ENCODE peak calls at places on chromosome X, in six cellular contexts. One of them, this sample, is unnamed.

GRCh38 chrX:148412006-148412405 is 88.4 kb upstream of the AFF2 start:
- DNase-seq in psoas muscle: no peak
- DNase-seq in tibial artery: no peak
- DNase-seq in tibial nerve: no peak
- DNase-seq in CD8-positive, alpha-beta T cell: no peak
- DNase-seq in cardiac muscle cell: no peak
- DNase-seq in this sample: no peak

GRCh38 chrX:69116077-69116476 is 49.2 kb downstream of the PJA1 start:
- DNase-seq in psoas muscle: no peak
- DNase-seq in tibial artery: no peak
- DNase-seq in tibial nerve: no peak
- DNase-seq in CD8-positive, alpha-beta T cell: no peak
- DNase-seq in cardiac muscle cell: no peak
- DNase-seq in this sample: no peak

GRCh38 chrX:129655547-129656248 is 942 bp upstream of the APLN start:
- DNase-seq in psoas muscle: no peak
- DNase-seq in tibial artery: no peak
- DNase-seq in tibial nerve: no peak
- DNase-seq in CD8-positive, alpha-beta T cell: no peak
- DNase-seq in cardiac muscle cell: no peak
- DNase-seq in this sample: no peak

GRCh38 chrX:8815460-8816065 is 14.4 kb upstream of the FAM9A start:
- DNase-seq in psoas muscle: no peak
- DNase-seq in tibial artery: no peak
- DNase-seq in tibial nerve: no peak
- DNase-seq in CD8-positive, alpha-beta T cell: no peak
- DNase-seq in cardiac muscle cell: peak; percentile 54
- DNase-seq in this sample: no peak

GRCh38 chrX:47958943-47959342 is 44.8 kb downstream of the ZNF182 start:
- DNase-seq in psoas muscle: no peak
- DNase-seq in tibial artery: no peak
- DNase-seq in tibial nerve: no peak
- DNase-seq in CD8-positive, alpha-beta T cell: no peak
- DNase-seq in cardiac muscle cell: peak; percentile 26
- DNase-seq in this sample: no peak

GRCh38 chrX:78800114-78800513 is 52.6 kb downstream of the LPAR4 start:
- DNase-seq in psoas muscle: no peak
- DNase-seq in tibial artery: no peak
- DNase-seq in tibial nerve: no peak
- DNase-seq in CD8-positive, alpha-beta T cell: no peak
- DNase-seq in cardiac muscle cell: no peak
- DNase-seq in this sample: no peak

GRCh38 chrX:76183289-76184057 is 10.6 kb downstream of the PBDC1 start:
- DNase-seq in psoas muscle: no peak
- DNase-seq in tibial artery: no peak
- DNase-seq in tibial nerve: no peak
- DNase-seq in CD8-positive, alpha-beta T cell: no peak
- DNase-seq in cardiac muscle cell: peak; percentile 67
- DNase-seq in this sample: no peak

GRCh38 chrX:145178268-145178667 is 69.0 kb upstream of the SPANXN1 start:
- DNase-seq in psoas muscle: no peak
- DNase-seq in tibial artery: no peak
- DNase-seq in tibial nerve: no peak
- DNase-seq in CD8-positive, alpha-beta T cell: no peak
- DNase-seq in cardiac muscle cell: no peak
- DNase-seq in this sample: no peak

GRCh38 chrX:124435616-124436015 is 89.3 kb downstream of the SH2D1A start:
- DNase-seq in psoas muscle: no peak
- DNase-seq in tibial artery: no peak
- DNase-seq in tibial nerve: no peak
- DNase-seq in CD8-positive, alpha-beta T cell: no peak
- DNase-seq in cardiac muscle cell: no peak
- DNase-seq in this sample: no peak

GRCh38 chrX:36986231-36986630 is 21.9 kb upstream of the FAM47C start:
- DNase-seq in psoas muscle: no peak
- DNase-seq in tibial artery: no peak
- DNase-seq in tibial nerve: no peak
- DNase-seq in CD8-positive, alpha-beta T cell: no peak
- DNase-seq in cardiac muscle cell: no peak
- DNase-seq in this sample: no peak

GRCh38 chrX:118356154-118356701 is 10.3 kb downstream of the WDR44 start:
- DNase-seq in psoas muscle: no peak
- DNase-seq in tibial artery: no peak
- DNase-seq in tibial nerve: no peak
- DNase-seq in CD8-positive, alpha-beta T cell: no peak
- DNase-seq in cardiac muscle cell: no peak
- DNase-seq in this sample: no peak

GRCh38 chrX:131727778-131728177 is 183.9 kb downstream of the OR13H1 start:
- DNase-seq in psoas muscle: no peak
- DNase-seq in tibial artery: no peak
- DNase-seq in tibial nerve: no peak
- DNase-seq in CD8-positive, alpha-beta T cell: no peak
- DNase-seq in cardiac muscle cell: no peak
- DNase-seq in this sample: no peak

GRCh38 chrX:131724292-131724691 is 180.4 kb downstream of the OR13H1 start:
- DNase-seq in psoas muscle: no peak
- DNase-seq in tibial artery: no peak
- DNase-seq in tibial nerve: no peak
- DNase-seq in CD8-positive, alpha-beta T cell: no peak
- DNase-seq in cardiac muscle cell: no peak
- DNase-seq in this sample: no peak

GRCh38 chrX:131728295-131729145 is 184.6 kb downstream of the OR13H1 start:
- DNase-seq in psoas muscle: peak; percentile 55
- DNase-seq in tibial artery: no peak
- DNase-seq in tibial nerve: no peak
- DNase-seq in CD8-positive, alpha-beta T cell: no peak
- DNase-seq in cardiac muscle cell: no peak
- DNase-seq in this sample: peak; percentile 87

GRCh38 chrX:131725001-131725654 is 181.3 kb downstream of the OR13H1 start:
- DNase-seq in psoas muscle: no peak
- DNase-seq in tibial artery: no peak
- DNase-seq in tibial nerve: no peak
- DNase-seq in CD8-positive, alpha-beta T cell: no peak
- DNase-seq in cardiac muscle cell: no peak
- DNase-seq in this sample: no peak

DNA sequence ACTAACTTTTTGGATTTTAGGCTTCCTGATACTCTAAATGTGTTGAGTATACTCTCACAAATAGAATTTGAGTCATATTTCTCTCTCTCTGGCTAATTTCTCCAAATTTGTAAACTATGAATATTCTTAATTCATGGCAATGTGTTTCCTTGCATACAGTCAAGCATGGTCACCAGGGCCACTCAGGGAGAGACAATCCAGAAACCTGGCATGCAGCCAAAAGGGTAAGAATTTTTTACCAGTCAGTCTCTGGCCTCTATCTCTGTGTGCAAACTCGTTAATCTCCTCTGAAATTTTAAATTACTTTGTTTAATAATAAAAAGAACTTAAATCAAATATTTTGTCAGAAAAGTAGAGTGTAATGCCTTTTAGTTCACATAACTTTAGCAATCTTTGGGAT is 179.8 kb downstream of the OR13H1 start:
- DNase-seq in psoas muscle: no peak
- DNase-seq in tibial artery: no peak
- DNase-seq in tibial nerve: no peak
- DNase-seq in CD8-positive, alpha-beta T cell: no peak
- DNase-seq in cardiac muscle cell: no peak
- DNase-seq in this sample: no peak
- H3K9me3 ChIP-seq in psoas muscle: peaks cover 5% of the 10 kb centered on the region
- H3K9me3 ChIP-seq in tibial artery: no peaks in the 10 kb centered on the region
- H3K9me3 ChIP-seq in tibial nerve: peaks cover 21% of the 10 kb centered on the region
- H3K9me3 ChIP-seq in CD8-positive, alpha-beta T cell: no peaks in the 10 kb centered on the region
- H3K9me3 ChIP-seq in cardiac muscle cell: no peaks in the 10 kb centered on the region
- H3K9me3 ChIP-seq in this sample: peaks cover 1% of the 10 kb centered on the region

DNA sequence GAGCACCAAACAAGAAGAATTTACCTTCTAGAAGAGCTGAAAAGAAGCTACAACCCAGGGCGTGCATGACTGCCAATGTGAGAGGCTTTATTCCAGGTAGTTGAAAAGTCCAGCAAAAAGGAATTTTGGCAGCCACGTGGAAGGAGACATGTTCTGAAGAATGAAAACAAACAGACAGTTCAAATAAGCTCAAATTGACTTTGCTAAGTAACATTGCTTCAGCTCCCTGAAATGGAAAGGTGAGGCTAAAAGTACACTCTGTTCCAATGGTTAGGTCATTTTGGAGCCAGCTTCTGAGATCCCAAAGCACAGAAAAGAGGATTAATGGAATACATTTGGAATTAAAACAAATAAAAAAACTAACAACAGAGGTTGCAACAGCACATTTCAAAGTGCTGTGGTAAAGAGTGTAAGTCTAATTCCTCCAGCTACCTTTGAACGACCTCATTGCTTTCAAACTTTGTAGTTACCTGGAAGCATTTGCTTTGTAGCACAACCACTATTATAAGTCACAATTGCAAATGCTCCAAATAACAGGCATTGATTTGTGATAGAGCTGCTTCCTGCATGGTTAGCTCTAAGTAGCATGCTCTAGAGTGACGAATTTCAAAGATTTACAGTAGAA is 405.3 kb upstream of the EDA2R start:
- DNase-seq in psoas muscle: no peak
- DNase-seq in tibial artery: no peak
- DNase-seq in tibial nerve: no peak
- DNase-seq in CD8-positive, alpha-beta T cell: no peak
- DNase-seq in cardiac muscle cell: no peak
- DNase-seq in this sample: no peak
- H3K9me3 ChIP-seq in psoas muscle: no peaks in the 10 kb centered on the region
- H3K9me3 ChIP-seq in tibial artery: no peaks in the 10 kb centered on the region
- H3K9me3 ChIP-seq in tibial nerve: no peaks in the 10 kb centered on the region
- H3K9me3 ChIP-seq in CD8-positive, alpha-beta T cell: no peaks in the 10 kb centered on the region
- H3K9me3 ChIP-seq in cardiac muscle cell: peaks cover 2% of the 10 kb centered on the region
- H3K9me3 ChIP-seq in this sample: no peaks in the 10 kb centered on the region

GRCh38 chrX:153317996-153318722 is 3.4 kb downstream of the PNMA6F start:
- DNase-seq in psoas muscle: no peak
- DNase-seq in tibial artery: no peak
- DNase-seq in tibial nerve: no peak
- DNase-seq in CD8-positive, alpha-beta T cell: no peak
- DNase-seq in cardiac muscle cell: no peak
- DNase-seq in this sample: no peak
- H3K9me3 ChIP-seq in psoas muscle: peaks cover 2% of the 10 kb centered on the region
- H3K9me3 ChIP-seq in tibial artery: no peaks in the 10 kb centered on the region
- H3K9me3 ChIP-seq in tibial nerve: no peaks in the 10 kb centered on the region
- H3K9me3 ChIP-seq in CD8-positive, alpha-beta T cell: no peaks in the 10 kb centered on the region
- H3K9me3 ChIP-seq in cardiac muscle cell: no peaks in the 10 kb centered on the region
- H3K9me3 ChIP-seq in this sample: peaks cover 6% of the 10 kb centered on the region

GRCh38 chrX:66022742-66023725 is 16.8 kb downstream of the VSIG4 start:
- DNase-seq in psoas muscle: no peak
- DNase-seq in tibial artery: no peak
- DNase-seq in tibial nerve: no peak
- DNase-seq in CD8-positive, alpha-beta T cell: no peak
- DNase-seq in cardiac muscle cell: peak; percentile 6
- DNase-seq in this sample: no peak
- H3K9me3 ChIP-seq in psoas muscle: no peaks in the 10 kb centered on the region
- H3K9me3 ChIP-seq in tibial artery: no peaks in the 10 kb centered on the region
- H3K9me3 ChIP-seq in tibial nerve: no peaks in the 10 kb centered on the region
- H3K9me3 ChIP-seq in CD8-positive, alpha-beta T cell: no peaks in the 10 kb centered on the region
- H3K9me3 ChIP-seq in cardiac muscle cell: no peaks in the 10 kb centered on the region
- H3K9me3 ChIP-seq in this sample: no peaks in the 10 kb centered on the region

GRCh38 chrX:63050225-63050624 is 300.9 kb downstream of the SPIN4 start:
- DNase-seq in psoas muscle: no peak
- DNase-seq in tibial artery: no peak
- DNase-seq in tibial nerve: no peak
- DNase-seq in CD8-positive, alpha-beta T cell: no peak
- DNase-seq in cardiac muscle cell: no peak
- DNase-seq in this sample: no peak
- H3K9me3 ChIP-seq in psoas muscle: no peaks in the 10 kb centered on the region
- H3K9me3 ChIP-seq in tibial artery: no peaks in the 10 kb centered on the region
- H3K9me3 ChIP-seq in tibial nerve: no peaks in the 10 kb centered on the region
- H3K9me3 ChIP-seq in CD8-positive, alpha-beta T cell: no peaks in the 10 kb centered on the region
- H3K9me3 ChIP-seq in cardiac muscle cell: no peaks in the 10 kb centered on the region
- H3K9me3 ChIP-seq in this sample: no peaks in the 10 kb centered on the region

GRCh38 chrX:54842638-54843037 is 35.1 kb downstream of the MAGED2 start:
- DNase-seq in psoas muscle: no peak
- DNase-seq in tibial artery: no peak
- DNase-seq in tibial nerve: no peak
- DNase-seq in CD8-positive, alpha-beta T cell: no peak
- DNase-seq in cardiac muscle cell: no peak
- DNase-seq in this sample: no peak

GRCh38 chrX:54838583-54838982 is 31.0 kb downstream of the MAGED2 start:
- DNase-seq in psoas muscle: no peak
- DNase-seq in tibial artery: no peak
- DNase-seq in tibial nerve: no peak
- DNase-seq in CD8-positive, alpha-beta T cell: no peak
- DNase-seq in cardiac muscle cell: no peak
- DNase-seq in this sample: no peak

GRCh38 chrX:54843050-54843449 is 35.5 kb downstream of the MAGED2 start:
- DNase-seq in psoas muscle: no peak
- DNase-seq in tibial artery: no peak
- DNase-seq in tibial nerve: no peak
- DNase-seq in CD8-positive, alpha-beta T cell: no peak
- DNase-seq in cardiac muscle cell: no peak
- DNase-seq in this sample: no peak
- H3K9me3 ChIP-seq in psoas muscle: no peaks in the 10 kb centered on the region
- H3K9me3 ChIP-seq in tibial artery: no peaks in the 10 kb centered on the region
- H3K9me3 ChIP-seq in tibial nerve: no peaks in the 10 kb centered on the region
- H3K9me3 ChIP-seq in CD8-positive, alpha-beta T cell: no peaks in the 10 kb centered on the region
- H3K9me3 ChIP-seq in cardiac muscle cell: no peaks in the 10 kb centered on the region
- H3K9me3 ChIP-seq in this sample: no peaks in the 10 kb centered on the region

GRCh38 chrX:135740683-135741149 is 27.3 kb downstream of the CT45A3 start:
- DNase-seq in psoas muscle: no peak
- DNase-seq in tibial artery: peak; percentile 58
- DNase-seq in tibial nerve: no peak
- DNase-seq in CD8-positive, alpha-beta T cell: peak; percentile 1
- DNase-seq in cardiac muscle cell: peak; percentile 7
- DNase-seq in this sample: no peak

GRCh38 chrX:135741192-135741715 is 26.7 kb downstream of the CT45A3 start:
- DNase-seq in psoas muscle: no peak
- DNase-seq in tibial artery: no peak
- DNase-seq in tibial nerve: no peak
- DNase-seq in CD8-positive, alpha-beta T cell: no peak
- DNase-seq in cardiac muscle cell: no peak
- DNase-seq in this sample: no peak

GRCh38 chrX:135737361-135738071 is 24.1 kb downstream of the CT45A1 start:
- DNase-seq in psoas muscle: no peak
- DNase-seq in tibial artery: no peak
- DNase-seq in tibial nerve: no peak
- DNase-seq in CD8-positive, alpha-beta T cell: no peak
- DNase-seq in cardiac muscle cell: peak; percentile 2
- DNase-seq in this sample: no peak
- H3K9me3 ChIP-seq in psoas muscle: no peaks in the 10 kb centered on the region
- H3K9me3 ChIP-seq in tibial artery: no peaks in the 10 kb centered on the region
- H3K9me3 ChIP-seq in tibial nerve: no peaks in the 10 kb centered on the region
- H3K9me3 ChIP-seq in CD8-positive, alpha-beta T cell: no peaks in the 10 kb centered on the region
- H3K9me3 ChIP-seq in cardiac muscle cell: no peaks in the 10 kb centered on the region
- H3K9me3 ChIP-seq in this sample: no peaks in the 10 kb centered on the region

GRCh38 chrX:70494441-70494840 is 49.8 kb downstream of the DLG3 start:
- DNase-seq in psoas muscle: no peak
- DNase-seq in tibial artery: no peak
- DNase-seq in tibial nerve: no peak
- DNase-seq in CD8-positive, alpha-beta T cell: no peak
- DNase-seq in cardiac muscle cell: no peak
- DNase-seq in this sample: no peak

GRCh38 chrX:70496491-70496890 is 51.9 kb downstream of the DLG3 start:
- DNase-seq in psoas muscle: no peak
- DNase-seq in tibial artery: no peak
- DNase-seq in tibial nerve: no peak
- DNase-seq in CD8-positive, alpha-beta T cell: no peak
- DNase-seq in cardiac muscle cell: no peak
- DNase-seq in this sample: no peak

GRCh38 chrX:70500826-70501225 is 56.2 kb downstream of the DLG3 start:
- DNase-seq in psoas muscle: no peak
- DNase-seq in tibial artery: no peak
- DNase-seq in tibial nerve: no peak
- DNase-seq in CD8-positive, alpha-beta T cell: no peak
- DNase-seq in cardiac muscle cell: no peak
- DNase-seq in this sample: no peak

GRCh38 chrX:70498129-70498528 is 53.5 kb downstream of the DLG3 start:
- DNase-seq in psoas muscle: no peak
- DNase-seq in tibial artery: no peak
- DNase-seq in tibial nerve: no peak
- DNase-seq in CD8-positive, alpha-beta T cell: no peak
- DNase-seq in cardiac muscle cell: no peak
- DNase-seq in this sample: no peak

GRCh38 chrX:70497026-70497425 is 52.4 kb downstream of the DLG3 start:
- DNase-seq in psoas muscle: no peak
- DNase-seq in tibial artery: no peak
- DNase-seq in tibial nerve: no peak
- DNase-seq in CD8-positive, alpha-beta T cell: no peak
- DNase-seq in cardiac muscle cell: no peak
- DNase-seq in this sample: no peak
- H3K9me3 ChIP-seq in psoas muscle: no peaks in the 10 kb centered on the region
- H3K9me3 ChIP-seq in tibial artery: no peaks in the 10 kb centered on the region
- H3K9me3 ChIP-seq in tibial nerve: no peaks in the 10 kb centered on the region
- H3K9me3 ChIP-seq in CD8-positive, alpha-beta T cell: no peaks in the 10 kb centered on the region
- H3K9me3 ChIP-seq in cardiac muscle cell: no peaks in the 10 kb centered on the region
- H3K9me3 ChIP-seq in this sample: peaks cover 4% of the 10 kb centered on the region

This sample was measured in lung.